ENCODE peak calls at places on chromosomes 16 and 17, in four cellular contexts. One of them, this sample, is unnamed.

GRCh38 chr16:61587526-61587925 is 448.7 kb downstream of the CDH8 start:
- DNase-seq in AG09319: no peak
- DNase-seq in fibroblast of pulmonary artery: no peak
- DNase-seq in activated CD8-positive, alpha-beta memory T cell treated with anti-CD3 and anti-CD28 coated beads for 48 hours: no peak
- DNase-seq in this sample: no peak

GRCh38 chr17:46774108-46774737 is 44.3 kb downstream of the WNT3 start:
- DNase-seq in AG09319: no peak
- DNase-seq in fibroblast of pulmonary artery: no peak
- DNase-seq in activated CD8-positive, alpha-beta memory T cell treated with anti-CD3 and anti-CD28 coated beads for 48 hours: no peak
- DNase-seq in this sample: peak

GRCh38 chr17:60528828-60529227 is 2.8 kb upstream of the APPBP2 start:
- DNase-seq in AG09319: no peak
- DNase-seq in fibroblast of pulmonary artery: no peak
- DNase-seq in activated CD8-positive, alpha-beta memory T cell treated with anti-CD3 and anti-CD28 coated beads for 48 hours: no peak
- DNase-seq in this sample: no peak

GRCh38 chr16:68496689-68497088 is 42.4 kb upstream of the ZFP90 start:
- DNase-seq in AG09319: no peak
- DNase-seq in fibroblast of pulmonary artery: no peak
- DNase-seq in activated CD8-positive, alpha-beta memory T cell treated with anti-CD3 and anti-CD28 coated beads for 48 hours: no peak
- DNase-seq in this sample: no peak

GRCh38 chr16:14509055-14509454 is 121.0 kb downstream of the PARN start:
- DNase-seq in AG09319: no peak
- DNase-seq in fibroblast of pulmonary artery: peak
- DNase-seq in activated CD8-positive, alpha-beta memory T cell treated with anti-CD3 and anti-CD28 coated beads for 48 hours: no peak
- DNase-seq in this sample: no peak

GRCh38 chr17:77475012-77475976 is 334.5 kb downstream of the SEC14L1 start:
- DNase-seq in AG09319: no peak
- DNase-seq in fibroblast of pulmonary artery: peak
- DNase-seq in activated CD8-positive, alpha-beta memory T cell treated with anti-CD3 and anti-CD28 coated beads for 48 hours: no peak
- DNase-seq in this sample: no peak

GRCh38 chr17:74442670-74443515 is 11.0 kb downstream of the GPRC5C start:
- DNase-seq in AG09319: no peak
- DNase-seq in fibroblast of pulmonary artery: peak
- DNase-seq in activated CD8-positive, alpha-beta memory T cell treated with anti-CD3 and anti-CD28 coated beads for 48 hours: no peak
- DNase-seq in this sample: peak

GRCh38 chr16:57729182-57729484 is 6.4 kb upstream of the KATNB1 start:
- DNase-seq in AG09319: no peak
- DNase-seq in fibroblast of pulmonary artery: no peak
- DNase-seq in activated CD8-positive, alpha-beta memory T cell treated with anti-CD3 and anti-CD28 coated beads for 48 hours: no peak
- DNase-seq in this sample: no peak

GRCh38 chr17:7834891-7835817 is 1.1 kb downstream of the KDM6B start:
- DNase-seq in AG09319: peak
- DNase-seq in fibroblast of pulmonary artery: peak
- DNase-seq in activated CD8-positive, alpha-beta memory T cell treated with anti-CD3 and anti-CD28 coated beads for 48 hours: peak
- DNase-seq in this sample: peak

GRCh38 chr16:72256398-72257048 is 84.6 kb upstream of the PMFBP1 start:
- DNase-seq in AG09319: peak
- DNase-seq in fibroblast of pulmonary artery: peak
- DNase-seq in activated CD8-positive, alpha-beta memory T cell treated with anti-CD3 and anti-CD28 coated beads for 48 hours: no peak
- DNase-seq in this sample: no peak

GRCh38 chr16:51150894-51151320 is at the start of gene SALL1:
- DNase-seq in AG09319: no peak
- DNase-seq in fibroblast of pulmonary artery: peak
- DNase-seq in activated CD8-positive, alpha-beta memory T cell treated with anti-CD3 and anti-CD28 coated beads for 48 hours: no peak
- DNase-seq in this sample: no peak

GRCh38 chr17:31195305-31195704 is 100.5 kb downstream of the NF1 start:
- DNase-seq in AG09319: no peak
- DNase-seq in fibroblast of pulmonary artery: no peak
- DNase-seq in activated CD8-positive, alpha-beta memory T cell treated with anti-CD3 and anti-CD28 coated beads for 48 hours: no peak
- DNase-seq in this sample: no peak

GRCh38 chr17:57921342-57921741 is 33.9 kb downstream of the CUEDC1 start:
- DNase-seq in AG09319: no peak
- DNase-seq in fibroblast of pulmonary artery: peak
- DNase-seq in activated CD8-positive, alpha-beta memory T cell treated with anti-CD3 and anti-CD28 coated beads for 48 hours: no peak
- DNase-seq in this sample: no peak

GRCh38 chr17:2083613-2084128 is 28.8 kb downstream of the HIC1 start:
- DNase-seq in AG09319: no peak
- DNase-seq in fibroblast of pulmonary artery: no peak
- DNase-seq in activated CD8-positive, alpha-beta memory T cell treated with anti-CD3 and anti-CD28 coated beads for 48 hours: no peak
- DNase-seq in this sample: no peak